ENCODE peak calls at places on chromosomes 2 and 18, in four cellular contexts. S, Z, G and Q are unnamed samples.
A peak's percentile ranks its signal among the peaks of the same experiment; 100 is the strongest.

GRCh38 chr18:12934454-12935071 is 13.2 kb upstream of the SEH1L start:
- DNase-seq in S (peak; percentile 63), Z (peak; percentile 73), G (peak; percentile 34), Q (peak; percentile 86)

GRCh38 chr2:216536725-216537124 is 38.1 kb downstream of the RPL37A start:
- DNase-seq in S (no peak), Z (no peak), G (no peak), Q (peak; percentile 44)

GRCh38 chr2:172293952-172294351 is 133.4 kb upstream of the ITGA6 start:
- DNase-seq in S (no peak), Z (no peak), G (no peak), Q (peak; percentile 3)

GRCh38 chr2:70248810-70249438 is 496 bp upstream of the TIA1 start:
- DNase-seq in S (peak; percentile 95), Z (peak; percentile 94), G (peak; percentile 94), Q (peak; percentile 91)

GRCh38 chr2:26792720-26793119 is 6.9 kb downstream of the CENPA start:
- DNase-seq in S (no peak), Z (no peak), G (no peak), Q (no peak)

GRCh38 chr18:68764016-68764415 is 33.9 kb upstream of the CCDC102B start:
- DNase-seq in S (no peak), Z (no peak), G (no peak), Q (no peak)

GRCh38 chr2:11071207-11071606 is 84.1 kb upstream of the SLC66A3 start:
- DNase-seq in S (no peak), Z (no peak), G (no peak), Q (peak; percentile 21)

GRCh38 chr2:44954306-44954901 is 12.9 kb downstream of the SIX3 start:
- DNase-seq in S (no peak), Z (no peak), G (no peak), Q (no peak)

GRCh38 chr2:140589273-140589672 is 1541.5 kb downstream of the LRP1B start:
- DNase-seq in S (no peak), Z (no peak), G (no peak), Q (no peak)

GRCh38 chr2:133521146-133521745 is 47.0 kb downstream of the NCKAP5 start:
- DNase-seq in S (no peak), Z (no peak), G (no peak), Q (no peak)

GRCh38 chr18:6150481-6150880 is 255.2 kb upstream of the TMEM200C start:
- DNase-seq in S (no peak), Z (no peak), G (no peak), Q (no peak)

GRCh38 chr2:36951574-36951973 is 14.8 kb downstream of the STRN start:
- DNase-seq in S (no peak), Z (no peak), G (no peak), Q (no peak)

GRCh38 chr18:49920731-49921130 is 107.4 kb upstream of the ACAA2 start:
- DNase-seq in S (no peak), Z (no peak), G (no peak), Q (no peak)

GRCh38 chr2:27717070-27717453 is 53.4 kb downstream of the SLC4A1AP start:
- DNase-seq in S (no peak), Z (no peak), G (no peak), Q (no peak)

GRCh38 chr2:29920631-29921559 is 491 bp downstream of the ALK start:
- DNase-seq in S (no peak), Z (peak; percentile 20), G (no peak), Q (peak; percentile 31)